ENCODE peak calls at places on chromosomes 11 and 22, in seven cellular contexts. A is ureter; L is NCI-H2081; S is activated T-cell treated with anti-CD3 and anti-CD28 coated beads for 24 hours; K is fibroblast of the aortic adventitia; M is posterior cingulate gyrus; V is activated T-helper 1 cell treated with anti-CD3 and anti-CD28 coated beads, Interleukin-12 subunit alpha, Interleukin-12 subunit beta, Interleukin-2, Interleukin-4 antibody, amounts not matched to agents 30 ng/mL and 10 ng/mL and 1 ng/mL, durations not matched to agents 14 hours and 24 hours and 36 hours. O is an unnamed sample.

GRCh38 chr22:36280379-36280778 is 27.4 kb downstream of the APOL1 start:
- DNase-seq in K (no peak), V (no peak), L (no peak), M (no peak), S (no peak), A (no peak), O (no peak)

GRCh38 chr22:43226368-43226979 is 39.5 kb upstream of the TTLL12 start:
- DNase-seq in S (no peak), V (no peak), M (no peak), L (peak), A (no peak), K (no peak), O (no peak)

GRCh38 chr22:20131856-20132685 is 467 bp downstream of the ZDHHC8 start:
- DNase-seq in S (no peak), A (no peak), M (no peak), L (no peak), K (no peak), V (no peak), O (no peak)

GRCh38 chr11:3984896-3985295 is 109.7 kb upstream of the RRM1 start:
- DNase-seq in M (no peak), V (peak), K (no peak), L (no peak), S (peak), A (no peak), O (no peak)

GRCh38 chr11:68659158-68659921 is 25.0 kb upstream of the GAL start:
- DNase-seq in K (peak), V (no peak), L (peak), S (no peak), A (peak), M (no peak), O (peak)

GRCh38 chr11:108754901-108755625 is 90.2 kb downstream of the DDX10 start:
- DNase-seq in S (no peak), A (no peak), K (peak), M (no peak), L (peak), V (no peak), O (no peak)

GRCh38 chr11:63567044-63567840 is 4.1 kb upstream of the PLAAT2 start:
- DNase-seq in A (no peak), V (peak), K (peak), S (peak), M (no peak), L (peak), O (peak)

GRCh38 chr11:87908086-87908485 is 267.2 kb downstream of the RAB38 start:
- DNase-seq in A (no peak), K (no peak), L (no peak), S (no peak), M (no peak), V (no peak), O (no peak)

GRCh38 chr11:109957601-109958000 is 135.6 kb upstream of the ZC3H12C start:
- DNase-seq in L (no peak), S (no peak), K (no peak), M (no peak), A (no peak), V (no peak), O (no peak)

GRCh38 chr11:62383822-62384221 is 35.0 kb upstream of the SCGB1A1 start:
- DNase-seq in M (no peak), A (no peak), L (no peak), V (no peak), S (no peak), K (no peak), O (no peak)

GRCh38 chr22:34105461-34106062 is 185.3 kb upstream of the LARGE1 start:
- DNase-seq in S (peak), A (peak), K (no peak), M (peak), V (no peak), L (no peak), O (peak)

GRCh38 chr22:23260645-23261581 is 80.6 kb downstream of the BCR start:
- DNase-seq in A (no peak), K (no peak), S (no peak), L (no peak), V (no peak), M (no peak), O (no peak)

GRCh38 chr22:26800858-26801257 is 143.5 kb downstream of the MIAT start:
- DNase-seq in S (no peak), K (no peak), M (no peak), V (no peak), L (no peak), A (no peak), O (no peak)

GRCh38 chr11:63835156-63835540 is 3.8 kb upstream of the MARK2 start:
- DNase-seq in V (no peak), K (no peak), L (no peak), M (no peak), S (no peak), A (no peak), O (no peak)

GRCh38 chr11:27571151-27571840 is 64.7 kb upstream of the LIN7C start:
- DNase-seq in V (no peak), M (no peak), L (no peak), S (no peak), A (no peak), K (peak), O (no peak)

GRCh38 chr22:40055143-40055926 is 60.6 kb downstream of the FAM83F start:
- DNase-seq in L (no peak), V (no peak), A (no peak), S (no peak), K (no peak), M (no peak), O (no peak)

GRCh38 chr11:46475041-46475925 is 83.7 kb upstream of the CHRM4 start:
- DNase-seq in M (no peak), K (no peak), V (no peak), A (no peak), S (no peak), L (no peak), O (no peak)

GRCh38 chr11:96103721-96104120 is 179.8 kb upstream of the MTMR2 start:
- DNase-seq in M (no peak), V (no peak), A (no peak), K (no peak), S (no peak), L (no peak), O (no peak)

GRCh38 chr11:3605721-3606324 is 36.0 kb downstream of the ART5 start:
- DNase-seq in L (no peak), S (no peak), M (no peak), K (no peak), V (no peak), A (no peak), O (no peak)

GRCh38 chr11:65858354-65859133 is 564 bp upstream of the CFL1 start:
- DNase-seq in S (no peak), V (no peak), K (no peak), L (no peak), M (no peak), A (peak), O (peak)

GRCh38 chr11:106344392-106344791 is 266.9 kb downstream of the AASDHPPT start:
- DNase-seq in A (no peak), V (no peak), L (no peak), K (peak), M (no peak), S (no peak), O (no peak)

GRCh38 chr11:85755285-85755684 is 55.7 kb downstream of the SYTL2 start:
- DNase-seq in K (no peak), S (no peak), M (no peak), L (no peak), V (no peak), A (no peak), O (no peak)

GRCh38 chr11:66085071-66085470 is 15.0 kb downstream of the PACS1 start:
- DNase-seq in S (no peak), K (peak), V (no peak), A (no peak), L (no peak), M (no peak), O (no peak)

GRCh38 chr22:22936190-22936914 is 48.7 kb downstream of the IGLL5 start:
- DNase-seq in M (no peak), V (no peak), K (no peak), S (no peak), L (no peak), A (no peak), O (no peak)

GRCh38 chr11:22666700-22667439 is 459 bp downstream of the GAS2 start:
- DNase-seq in L (peak), V (no peak), M (peak), A (no peak), K (peak), S (no peak), O (no peak)

GRCh38 chr22:48957311-48957986 is 870.2 kb downstream of the BRD1 start:
- DNase-seq in V (no peak), M (no peak), L (no peak), A (peak), S (no peak), K (no peak), O (no peak)

GRCh38 chr11:35237860-35238715 is 99.1 kb downstream of the CD44 start:
- DNase-seq in S (peak), A (no peak), M (no peak), K (no peak), L (peak), V (peak), O (peak)

GRCh38 chr11:57349491-57350274 is 11.5 kb downstream of the P2RX3 start:
- DNase-seq in V (peak), M (peak), S (peak), A (peak), L (no peak), K (peak), O (no peak)

GRCh38 chr22:25822344-25822743 is 80.4 kb downstream of the MYO18B start:
- DNase-seq in V (no peak), S (no peak), M (no peak), A (no peak), L (no peak), K (no peak), O (no peak)

GRCh38 chr22:40257979-40258378 is 80.3 kb downstream of the TNRC6B start:
- DNase-seq in S (no peak), L (no peak), A (no peak), V (no peak), K (peak), M (no peak), O (no peak)

GRCh38 chr22:43441216-43441615 is 29.4 kb downstream of the MPPED1 start:
- DNase-seq in V (no peak), M (no peak), K (no peak), L (no peak), S (no peak), A (no peak), O (no peak)

GRCh38 chr11:134040386-134041297 is 28.2 kb upstream of the JAM3 start:
- DNase-seq in A (peak), L (no peak), M (no peak), V (no peak), K (no peak), S (no peak), O (no peak)

GRCh38 chr11:12864316-12865156 is 144.6 kb upstream of the RASSF10 start:
- DNase-seq in S (no peak), V (no peak), K (no peak), A (no peak), L (peak), M (no peak), O (peak)

GRCh38 chr22:27283714-27284113 is 517.8 kb downstream of the MN1 start:
- DNase-seq in V (no peak), M (no peak), L (no peak), A (no peak), S (no peak), K (no peak), O (no peak)

GRCh38 chr11:3095712-3096361 is 38.6 kb upstream of the CARS1 start:
- DNase-seq in M (no peak), K (peak), S (no peak), V (no peak), L (no peak), A (peak), O (no peak)

GRCh38 chr11:22860241-22860640 is at the start of gene CCDC179:
- DNase-seq in A (no peak), S (no peak), V (no peak), L (no peak), M (no peak), K (no peak), O (no peak)

O was measured in NCI-H2029 treated with DMSO at 0.1 percent for 48 hours.